ENCODE peak calls at places on chromosomes 6 and 20, in seven cellular contexts. One of them, this sample, is unnamed.
A peak's percentile ranks its signal among the peaks of the same experiment; 100 is the strongest.

GRCh38 chr20:34940126-34940525 is 15.5 kb downstream of the GSS start:
- DNase-seq in ELF-1: no peak
- DNase-seq in activated gamma-delta T cell treated with anti-CD3 and anti-CD28 coated beads, Interleukin-2, amount 50 U/mL, for 16 hours: no peak
- DNase-seq in sciatic nerve: no peak
- DNase-seq in neuronal stem cell: no peak
- DNase-seq in CD4-positive, alpha-beta T cell: no peak
- DNase-seq in amniotic stem cell: no peak
- DNase-seq in this sample: no peak

GRCh38 chr6:97292671-97293070 is 9.7 kb upstream of the MMS22L start:
- DNase-seq in ELF-1: no peak
- DNase-seq in activated gamma-delta T cell treated with anti-CD3 and anti-CD28 coated beads, Interleukin-2, amount 50 U/mL, for 16 hours: no peak
- DNase-seq in sciatic nerve: no peak
- DNase-seq in neuronal stem cell: no peak
- DNase-seq in CD4-positive, alpha-beta T cell: no peak
- DNase-seq in amniotic stem cell: no peak
- DNase-seq in this sample: no peak

GRCh38 chr6:133710826-133711225 is 178.1 kb upstream of the TCF21 start:
- DNase-seq in ELF-1: no peak
- DNase-seq in activated gamma-delta T cell treated with anti-CD3 and anti-CD28 coated beads, Interleukin-2, amount 50 U/mL, for 16 hours: no peak
- DNase-seq in sciatic nerve: no peak
- DNase-seq in neuronal stem cell: no peak
- DNase-seq in CD4-positive, alpha-beta T cell: no peak
- DNase-seq in amniotic stem cell: no peak
- DNase-seq in this sample: no peak

GRCh38 chr6:166308769-166309589 is 787 bp upstream of the PRR18 start:
- DNase-seq in ELF-1: peak; percentile 32
- DNase-seq in activated gamma-delta T cell treated with anti-CD3 and anti-CD28 coated beads, Interleukin-2, amount 50 U/mL, for 16 hours: no peak
- DNase-seq in sciatic nerve: no peak
- DNase-seq in neuronal stem cell: no peak
- DNase-seq in CD4-positive, alpha-beta T cell: no peak
- DNase-seq in amniotic stem cell: no peak
- DNase-seq in this sample: no peak

GRCh38 chr6:95515975-95516374 is 61.4 kb upstream of the MANEA start:
- DNase-seq in ELF-1: peak; percentile 34
- DNase-seq in activated gamma-delta T cell treated with anti-CD3 and anti-CD28 coated beads, Interleukin-2, amount 50 U/mL, for 16 hours: no peak
- DNase-seq in sciatic nerve: no peak
- DNase-seq in neuronal stem cell: no peak
- DNase-seq in CD4-positive, alpha-beta T cell: no peak
- DNase-seq in amniotic stem cell: no peak
- DNase-seq in this sample: no peak

GRCh38 chr6:129236110-129236509 is 353.2 kb downstream of the LAMA2 start:
- DNase-seq in ELF-1: no peak
- DNase-seq in activated gamma-delta T cell treated with anti-CD3 and anti-CD28 coated beads, Interleukin-2, amount 50 U/mL, for 16 hours: no peak
- DNase-seq in sciatic nerve: no peak
- DNase-seq in neuronal stem cell: no peak
- DNase-seq in CD4-positive, alpha-beta T cell: no peak
- DNase-seq in amniotic stem cell: no peak
- DNase-seq in this sample: no peak

GRCh38 chr20:31565699-31566331 is 39.3 kb upstream of the ID1 start:
- DNase-seq in ELF-1: no peak
- DNase-seq in activated gamma-delta T cell treated with anti-CD3 and anti-CD28 coated beads, Interleukin-2, amount 50 U/mL, for 16 hours: no peak
- DNase-seq in sciatic nerve: no peak
- DNase-seq in neuronal stem cell: no peak
- DNase-seq in CD4-positive, alpha-beta T cell: no peak
- DNase-seq in amniotic stem cell: no peak
- DNase-seq in this sample: no peak

GRCh38 chr6:69349776-69350175 is 447.0 kb downstream of the LMBRD1 start:
- DNase-seq in ELF-1: no peak
- DNase-seq in activated gamma-delta T cell treated with anti-CD3 and anti-CD28 coated beads, Interleukin-2, amount 50 U/mL, for 16 hours: no peak
- DNase-seq in sciatic nerve: no peak
- DNase-seq in neuronal stem cell: no peak
- DNase-seq in CD4-positive, alpha-beta T cell: no peak
- DNase-seq in amniotic stem cell: no peak
- DNase-seq in this sample: no peak

GRCh38 chr6:109580519-109580918 is 97.5 kb upstream of the ZBTB24 start:
- DNase-seq in ELF-1: peak; percentile 12
- DNase-seq in activated gamma-delta T cell treated with anti-CD3 and anti-CD28 coated beads, Interleukin-2, amount 50 U/mL, for 16 hours: no peak
- DNase-seq in sciatic nerve: no peak
- DNase-seq in neuronal stem cell: no peak
- DNase-seq in CD4-positive, alpha-beta T cell: no peak
- DNase-seq in amniotic stem cell: no peak
- DNase-seq in this sample: no peak

GRCh38 chr6:32413427-32414047 is 6.6 kb upstream of the BTNL2 start:
- DNase-seq in ELF-1: peak; percentile 90
- DNase-seq in activated gamma-delta T cell treated with anti-CD3 and anti-CD28 coated beads, Interleukin-2, amount 50 U/mL, for 16 hours: peak; percentile 79
- DNase-seq in sciatic nerve: peak; percentile 89
- DNase-seq in neuronal stem cell: peak; percentile 73
- DNase-seq in CD4-positive, alpha-beta T cell: peak; percentile 82
- DNase-seq in amniotic stem cell: peak; percentile 37
- DNase-seq in this sample: peak; percentile 71

GRCh38 chr6:33746036-33746600 is 587 bp downstream of the IP6K3 start:
- DNase-seq in ELF-1: peak; percentile 69
- DNase-seq in activated gamma-delta T cell treated with anti-CD3 and anti-CD28 coated beads, Interleukin-2, amount 50 U/mL, for 16 hours: no peak
- DNase-seq in sciatic nerve: no peak
- DNase-seq in neuronal stem cell: no peak
- DNase-seq in CD4-positive, alpha-beta T cell: no peak
- DNase-seq in amniotic stem cell: no peak
- DNase-seq in this sample: peak; percentile 67

GRCh38 chr6:156060013-156060412 is 604.4 kb upstream of the NOX3 start:
- DNase-seq in ELF-1: no peak
- DNase-seq in activated gamma-delta T cell treated with anti-CD3 and anti-CD28 coated beads, Interleukin-2, amount 50 U/mL, for 16 hours: no peak
- DNase-seq in sciatic nerve: no peak
- DNase-seq in neuronal stem cell: no peak
- DNase-seq in CD4-positive, alpha-beta T cell: no peak
- DNase-seq in amniotic stem cell: no peak
- DNase-seq in this sample: no peak

GRCh38 chr6:144316866-144317204 is 31.7 kb downstream of the UTRN start:
- DNase-seq in ELF-1: no peak
- DNase-seq in activated gamma-delta T cell treated with anti-CD3 and anti-CD28 coated beads, Interleukin-2, amount 50 U/mL, for 16 hours: no peak
- DNase-seq in sciatic nerve: no peak
- DNase-seq in neuronal stem cell: no peak
- DNase-seq in CD4-positive, alpha-beta T cell: no peak
- DNase-seq in amniotic stem cell: no peak
- DNase-seq in this sample: no peak

GRCh38 chr6:114418304-114418972 is 75.6 kb upstream of the HS3ST5 start:
- DNase-seq in ELF-1: no peak
- DNase-seq in activated gamma-delta T cell treated with anti-CD3 and anti-CD28 coated beads, Interleukin-2, amount 50 U/mL, for 16 hours: no peak
- DNase-seq in sciatic nerve: no peak
- DNase-seq in neuronal stem cell: no peak
- DNase-seq in CD4-positive, alpha-beta T cell: no peak
- DNase-seq in amniotic stem cell: no peak
- DNase-seq in this sample: no peak

GRCh38 chr6:107730106-107730505 is 94.0 kb downstream of the SCML4 start:
- DNase-seq in ELF-1: no peak
- DNase-seq in activated gamma-delta T cell treated with anti-CD3 and anti-CD28 coated beads, Interleukin-2, amount 50 U/mL, for 16 hours: no peak
- DNase-seq in sciatic nerve: no peak
- DNase-seq in neuronal stem cell: no peak
- DNase-seq in CD4-positive, alpha-beta T cell: peak; percentile 57
- DNase-seq in amniotic stem cell: no peak
- DNase-seq in this sample: no peak

GRCh38 chr6:72636786-72637185 is 14.9 kb downstream of the KCNQ5 start:
- DNase-seq in ELF-1: no peak
- DNase-seq in activated gamma-delta T cell treated with anti-CD3 and anti-CD28 coated beads, Interleukin-2, amount 50 U/mL, for 16 hours: no peak
- DNase-seq in sciatic nerve: no peak
- DNase-seq in neuronal stem cell: no peak
- DNase-seq in CD4-positive, alpha-beta T cell: no peak
- DNase-seq in amniotic stem cell: no peak
- DNase-seq in this sample: no peak

GRCh38 chr6:37396571-37397185 is 36.3 kb upstream of the CMTR1 start:
- DNase-seq in ELF-1: no peak
- DNase-seq in activated gamma-delta T cell treated with anti-CD3 and anti-CD28 coated beads, Interleukin-2, amount 50 U/mL, for 16 hours: no peak
- DNase-seq in sciatic nerve: no peak
- DNase-seq in neuronal stem cell: no peak
- DNase-seq in CD4-positive, alpha-beta T cell: no peak
- DNase-seq in amniotic stem cell: no peak
- DNase-seq in this sample: no peak

GRCh38 chr6:112330071-112330876 is 16.9 kb upstream of the RFPL4B start:
- DNase-seq in ELF-1: no peak
- DNase-seq in activated gamma-delta T cell treated with anti-CD3 and anti-CD28 coated beads, Interleukin-2, amount 50 U/mL, for 16 hours: no peak
- DNase-seq in sciatic nerve: no peak
- DNase-seq in neuronal stem cell: no peak
- DNase-seq in CD4-positive, alpha-beta T cell: no peak
- DNase-seq in amniotic stem cell: no peak
- DNase-seq in this sample: peak; percentile 44

GRCh38 chr20:13995841-13996240 is 525 bp downstream of the MACROD2 start:
- DNase-seq in ELF-1: peak; percentile 49
- DNase-seq in activated gamma-delta T cell treated with anti-CD3 and anti-CD28 coated beads, Interleukin-2, amount 50 U/mL, for 16 hours: no peak
- DNase-seq in sciatic nerve: peak; percentile 58
- DNase-seq in neuronal stem cell: no peak
- DNase-seq in CD4-positive, alpha-beta T cell: no peak
- DNase-seq in amniotic stem cell: no peak
- DNase-seq in this sample: no peak

GRCh38 chr6:8481727-8482126 is 46.4 kb upstream of the SLC35B3 start:
- DNase-seq in ELF-1: no peak
- DNase-seq in activated gamma-delta T cell treated with anti-CD3 and anti-CD28 coated beads, Interleukin-2, amount 50 U/mL, for 16 hours: no peak
- DNase-seq in sciatic nerve: no peak
- DNase-seq in neuronal stem cell: peak; percentile 11
- DNase-seq in CD4-positive, alpha-beta T cell: no peak
- DNase-seq in amniotic stem cell: no peak
- DNase-seq in this sample: no peak

GRCh38 chr6:154933181-154933827 is 61.8 kb upstream of the TIAM2 start:
- DNase-seq in ELF-1: no peak
- DNase-seq in activated gamma-delta T cell treated with anti-CD3 and anti-CD28 coated beads, Interleukin-2, amount 50 U/mL, for 16 hours: no peak
- DNase-seq in sciatic nerve: no peak
- DNase-seq in neuronal stem cell: no peak
- DNase-seq in CD4-positive, alpha-beta T cell: no peak
- DNase-seq in amniotic stem cell: no peak
- DNase-seq in this sample: no peak

GRCh38 chr6:41560440-41561192 is 14.4 kb downstream of the FOXP4 start:
- DNase-seq in ELF-1: peak; percentile 81
- DNase-seq in activated gamma-delta T cell treated with anti-CD3 and anti-CD28 coated beads, Interleukin-2, amount 50 U/mL, for 16 hours: peak; percentile 77
- DNase-seq in sciatic nerve: no peak
- DNase-seq in neuronal stem cell: peak; percentile 49
- DNase-seq in CD4-positive, alpha-beta T cell: peak; percentile 67
- DNase-seq in amniotic stem cell: no peak
- DNase-seq in this sample: no peak

GRCh38 chr6:7991992-7992815 is 72.0 kb downstream of the BLOC1S5 start:
- DNase-seq in ELF-1: peak; percentile 49
- DNase-seq in activated gamma-delta T cell treated with anti-CD3 and anti-CD28 coated beads, Interleukin-2, amount 50 U/mL, for 16 hours: no peak
- DNase-seq in sciatic nerve: no peak
- DNase-seq in neuronal stem cell: no peak
- DNase-seq in CD4-positive, alpha-beta T cell: no peak
- DNase-seq in amniotic stem cell: peak; percentile 37
- DNase-seq in this sample: peak; percentile 45

GRCh38 chr6:12280458-12280857 is 9.7 kb upstream of the EDN1 start:
- DNase-seq in ELF-1: peak; percentile 49
- DNase-seq in activated gamma-delta T cell treated with anti-CD3 and anti-CD28 coated beads, Interleukin-2, amount 50 U/mL, for 16 hours: no peak
- DNase-seq in sciatic nerve: no peak
- DNase-seq in neuronal stem cell: no peak
- DNase-seq in CD4-positive, alpha-beta T cell: no peak
- DNase-seq in amniotic stem cell: no peak
- DNase-seq in this sample: no peak